ENCODE peak calls at places on chromosomes 2 and 18, in seven cellular contexts. R, Z, W, B, E, O and J are unnamed samples.
A peak's percentile ranks its signal among the peaks of the same experiment; 100 is the strongest.

GRCh38 chr2:222887124-222887523 is 26.3 kb downstream of the ACSL3 start:
- DNase-seq in O (no peak), B (no peak), W (no peak), Z (no peak), R (no peak), E (no peak), J (no peak)

GRCh38 chr2:104444392-104444791 is 409.5 kb upstream of the POU3F3 start:
- DNase-seq in R (no peak), O (peak; percentile 83), E (no peak), B (no peak), W (no peak), Z (no peak), J (no peak)

GRCh38 chr2:96207073-96207777 is 1.4 kb downstream of the STARD7 start:
- DNase-seq in O (no peak), Z (no peak), R (no peak), W (no peak), B (no peak), E (no peak), J (no peak)

GRCh38 chr18:58977223-58977622 is 112.5 kb downstream of the ZNF532 start:
- DNase-seq in B (peak; percentile 65), Z (no peak), E (no peak), O (no peak), W (no peak), R (no peak), J (no peak)

GRCh38 chr2:130728007-130728454 is 839 bp upstream of the GPR148 start:
- DNase-seq in Z (no peak), B (peak; percentile 63), O (peak; percentile 65), R (no peak), E (no peak), W (no peak), J (no peak)

GRCh38 chr2:122805346-122805745 is 1049.9 kb downstream of the TSN start:
- DNase-seq in W (no peak), O (no peak), Z (no peak), E (no peak), R (no peak), B (no peak), J (no peak)

GRCh38 chr2:113407446-113408099 is 29.9 kb upstream of the ZNG1B start:
- DNase-seq in E (no peak), Z (no peak), B (no peak), W (no peak), O (peak; percentile 69), R (no peak), J (no peak)

GRCh38 chr2:196168181-196168580 is 3.2 kb downstream of the STK17B start:
- DNase-seq in O (no peak), R (peak; percentile 17), W (no peak), Z (no peak), B (no peak), E (no peak), J (no peak)

GRCh38 chr2:193907561-193907960 is 1712.8 kb upstream of the TMEFF2 start:
- DNase-seq in W (no peak), Z (no peak), R (no peak), O (no peak), E (no peak), B (no peak), J (no peak)

GRCh38 chr2:149451417-149452165 is 121.2 kb downstream of the LYPD6 start:
- DNase-seq in W (no peak), B (no peak), Z (no peak), E (no peak), R (no peak), O (no peak), J (no peak)

GRCh38 chr18:35362531-35362930 is 14.6 kb downstream of the ZNF396 start:
- DNase-seq in O (no peak), E (no peak), Z (no peak), B (no peak), W (no peak), R (no peak), J (no peak)

GRCh38 chr2:100603945-100604633 is 41.3 kb downstream of the PDCL3 start:
- DNase-seq in O (no peak), R (no peak), E (no peak), Z (no peak), W (no peak), B (peak; percentile 81), J (no peak)

GRCh38 chr2:236403811-236404210 is 139.6 kb upstream of the ASB18 start:
- DNase-seq in R (no peak), B (no peak), E (no peak), O (no peak), Z (no peak), W (no peak), J (no peak)

GRCh38 chr18:74899554-74899953 is 301.9 kb downstream of the ZNF407 start:
- DNase-seq in B (no peak), Z (no peak), E (no peak), W (peak; percentile 22), O (no peak), R (no peak), J (no peak)

GRCh38 chr2:149104221-149104620 is 65.7 kb downstream of the LYPD6B start:
- DNase-seq in Z (no peak), O (no peak), B (no peak), E (no peak), W (no peak), R (no peak), J (no peak)

GRCh38 chr2:159939946-159940345 is 122.5 kb downstream of the PLA2R1 start:
- DNase-seq in E (no peak), B (no peak), W (no peak), R (no peak), O (peak; percentile 36), Z (no peak), J (no peak)

GRCh38 chr2:189265696-189266320 is 86.2 kb upstream of the COL5A2 start:
- DNase-seq in B (no peak), Z (no peak), R (no peak), E (no peak), O (no peak), W (no peak), J (no peak)

GRCh38 chr18:63376493-63377053 is 9.6 kb upstream of the KDSR start:
- DNase-seq in B (no peak), O (no peak), R (no peak), Z (no peak), E (no peak), W (no peak), J (no peak)

GRCh38 chr2:213148572-213149331 is 2.7 kb downstream of the IKZF2 start:
- DNase-seq in Z (no peak), E (no peak), R (no peak), W (no peak), B (no peak), O (no peak), J (no peak)

GRCh38 chr2:130328710-130329109 is 14.0 kb upstream of the IMP4 start:
- DNase-seq in R (no peak), Z (no peak), O (no peak), E (no peak), W (no peak), B (no peak), J (no peak)

GRCh38 chr18:77071061-77071460 is 61.5 kb downstream of the MBP start:
- DNase-seq in Z (no peak), B (no peak), E (no peak), W (no peak), R (no peak), O (no peak), J (no peak)

GRCh38 chr2:31388736-31389135 is 25.8 kb downstream of the XDH start:
- DNase-seq in Z (no peak), O (no peak), R (no peak), W (no peak), E (no peak), B (no peak), J (no peak)